ENCODE peak calls at places on chromosome 10, in eight cellular contexts. H is HCT116, P is GM23338, M is neural progenitor cell, T is PC-3, F is SK-N-SH, L is OCI-LY7, R is MM.1S. A is an unnamed sample.

GRCh38 chr10:80268938-80269588 is 20.4 kb downstream of the MAT1A start:
- DNase-seq in H (no peak), P (no peak), M (no peak), T (no peak), F (no peak), L (no peak), R (no peak), A (no peak)

GRCh38 chr10:70374775-70375614 is 7.4 kb downstream of the LRRC20 start:
- DNase-seq in H (no peak), P (no peak), M (no peak), T (no peak), F (no peak), L (no peak), R (no peak), A (no peak)

GRCh38 chr10:114349505-114350211 is 54.6 kb downstream of the AFAP1L2 start:
- DNase-seq in H (no peak), P (no peak), M (peak; percentile 34), T (no peak), F (no peak), L (no peak), R (no peak), A (peak; percentile 67)

GRCh38 chr10:78739411-78740053 is 329.2 kb upstream of the ZMIZ1 start:
- DNase-seq in H (no peak), P (peak; percentile 27), M (no peak), T (no peak), F (no peak), L (no peak), R (no peak), A (no peak)

GRCh38 chr10:12927896-12928295 is 73.6 kb downstream of the CCDC3 start:
- DNase-seq in H (no peak), P (no peak), M (no peak), T (no peak), F (no peak), L (no peak), R (no peak), A (no peak)

GRCh38 chr10:77603529-77603927 is 34.1 kb downstream of the KCNMA1 start:
- DNase-seq in H (no peak), P (peak; percentile 37), M (no peak), T (peak; percentile 34), F (peak; percentile 34), L (no peak), R (peak; percentile 75), A (no peak)

GRCh38 chr10:118472415-118472814 is 123.0 kb downstream of the PRLHR start:
- DNase-seq in H (no peak), P (no peak), M (no peak), T (no peak), F (no peak), L (no peak), R (no peak), A (no peak)

GRCh38 chr10:106520698-106521097 is 643.8 kb downstream of the SORCS1 start:
- DNase-seq in H (no peak), P (no peak), M (no peak), T (no peak), F (peak; percentile 27), L (no peak), R (no peak), A (no peak)

GRCh38 chr10:124010563-124011131 is 82.8 kb downstream of the CHST15 start:
- DNase-seq in H (peak; percentile 24), P (peak; percentile 99), M (peak; percentile 92), T (no peak), F (no peak), L (no peak), R (no peak), A (no peak)

GRCh38 chr10:133334495-133335237 is 2.0 kb downstream of the CALY start:
- DNase-seq in H (no peak), P (peak; percentile 60), M (peak; percentile 52), T (no peak), F (peak; percentile 70), L (no peak), R (no peak), A (no peak)

GRCh38 chr10:32622409-32622808 is 176.5 kb downstream of the CCDC7 start:
- DNase-seq in H (no peak), P (no peak), M (no peak), T (no peak), F (no peak), L (no peak), R (no peak), A (no peak)

GRCh38 chr10:1650542-1651279 is 86.6 kb downstream of the ADARB2 start:
- DNase-seq in H (no peak), P (no peak), M (no peak), T (no peak), F (peak; percentile 82), L (no peak), R (no peak), A (no peak)

GRCh38 chr10:101063548-101064414 is 2.0 kb downstream of the KAZALD1 start:
- DNase-seq in H (no peak), P (peak; percentile 62), M (peak; percentile 48), T (no peak), F (no peak), L (peak; percentile 38), R (peak; percentile 3), A (no peak)

GRCh38 chr10:108358912-108359311 is 1194.4 kb upstream of the SORCS1 start:
- DNase-seq in H (no peak), P (no peak), M (no peak), T (peak; percentile 92), F (peak; percentile 4), L (no peak), R (no peak), A (peak; percentile 52)

GRCh38 chr10:14527134-14527780 is 196.5 kb upstream of the FRMD4A start:
- DNase-seq in H (no peak), P (no peak), M (no peak), T (no peak), F (no peak), L (no peak), R (peak; percentile 93), A (no peak)

GRCh38 chr10:45375716-45376231 is 1.8 kb downstream of the ALOX5 start:
- DNase-seq in H (no peak), P (no peak), M (no peak), T (no peak), F (no peak), L (peak; percentile 71), R (no peak), A (no peak)

GRCh38 chr10:67662415-67662814 is 33.6 kb downstream of the CTNNA3 start:
- DNase-seq in H (no peak), P (no peak), M (no peak), T (no peak), F (no peak), L (no peak), R (no peak), A (no peak)

GRCh38 chr10:88389456-88389855 is 193.7 kb downstream of the RNLS start:
- DNase-seq in H (no peak), P (peak; percentile 62), M (peak; percentile 27), T (no peak), F (no peak), L (peak; percentile 77), R (peak; percentile 78), A (peak; percentile 68)

GRCh38 chr10:63430091-63430998 is 35.4 kb downstream of the JMJD1C start:
- DNase-seq in H (peak; percentile 3), P (no peak), M (no peak), T (peak; percentile 83), F (peak; percentile 31), L (no peak), R (no peak), A (peak; percentile 25)

GRCh38 chr10:69229565-69229886 is 9.4 kb downstream of the HKDC1 start:
- DNase-seq in H (no peak), P (no peak), M (no peak), T (no peak), F (no peak), L (no peak), R (no peak), A (no peak)

GRCh38 chr10:119496282-119496681 is 46.2 kb downstream of the RGS10 start:
- DNase-seq in H (no peak), P (no peak), M (no peak), T (peak; percentile 15), F (no peak), L (no peak), R (no peak), A (no peak)

DNA sequence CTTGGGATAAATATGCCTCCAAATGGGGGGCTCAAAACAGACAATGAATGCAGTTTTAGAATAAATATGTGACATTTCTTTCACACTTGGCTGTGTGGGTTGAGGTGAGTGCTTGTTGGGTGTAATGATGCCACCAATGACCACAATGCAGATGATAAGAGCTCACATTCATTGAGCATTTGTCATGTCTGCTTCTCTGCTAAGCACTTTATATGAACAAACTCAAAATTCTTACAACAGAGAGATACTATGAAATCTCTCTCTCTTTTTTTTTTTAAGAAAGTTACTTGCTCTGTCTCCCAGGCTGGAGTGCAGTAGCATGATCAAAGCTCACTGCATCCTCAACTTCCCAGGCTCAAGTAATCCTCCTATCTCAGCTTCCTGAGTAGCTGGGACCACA is 185.4 kb downstream of the JCAD start:
- DNase-seq in H (no peak), P (no peak), M (no peak), T (no peak), F (no peak), L (no peak), R (no peak), A (no peak)
- TF ChIP-seq EZH2phosphoT487 in H (no peak), P (no peak), M (no peak), T (no peak), F (no peak), L (no peak), R (no peak), A (no peak)

GRCh38 chr10:3735175-3735574 is 49.8 kb downstream of the KLF6 start:
- DNase-seq in H (no peak), P (peak; percentile 33), M (peak; percentile 57), T (no peak), F (peak; percentile 25), L (peak; percentile 28), R (no peak), A (no peak)
- TF ChIP-seq CTCF in H (no peak), P (peak; percentile 29), M (peak; percentile 48), T (no peak), F (no peak), L (peak; percentile 39), R (no peak), A (no peak)

DNA sequence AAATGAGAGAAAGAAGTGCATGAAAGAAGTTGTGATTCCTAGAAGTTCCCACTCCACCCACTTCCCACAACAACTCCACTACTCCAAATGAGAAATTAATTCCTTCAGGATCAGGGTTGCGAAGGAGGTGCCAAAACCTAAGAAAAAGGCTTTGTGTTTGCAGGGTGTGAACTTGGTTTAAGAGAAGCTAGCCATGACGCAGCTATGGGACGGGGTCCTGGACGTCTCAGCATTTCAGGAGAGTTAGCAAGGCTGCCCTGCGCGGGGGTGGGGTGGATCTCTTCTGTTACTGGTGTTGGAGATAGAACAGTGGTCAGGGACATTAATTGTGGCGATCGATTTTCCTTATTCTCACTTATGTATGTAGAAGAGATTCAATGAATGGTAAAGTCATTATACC is 61.2 kb downstream of the CHST3 start:
- DNase-seq in H (no peak), P (no peak), M (no peak), T (no peak), F (no peak), L (no peak), R (no peak), A (no peak)
- H3K36me3 ChIP-seq in H (no peaks in the 10 kb centered on the region), P (no peaks in the 10 kb centered on the region), M (no peaks in the 10 kb centered on the region), T (no peaks in the 10 kb centered on the region), F (no peaks in the 10 kb centered on the region), L (no peaks in the 10 kb centered on the region), R (no peaks in the 10 kb centered on the region), A (no peaks in the 10 kb centered on the region)

GRCh38 chr10:44066211-44066837 is 318.6 kb downstream of the CXCL12 start:
- DNase-seq in H (no peak), P (no peak), M (no peak), T (no peak), F (no peak), L (no peak), R (no peak), A (no peak)
- TF ChIP-seq EZH2phosphoT487 in H (no peak), P (no peak), M (no peak), T (no peak), F (no peak), L (no peak), R (no peak), A (no peak)